ENCODE peak calls at places on chromosomes 13 and 19, in nine cellular contexts. D is gastrocnemius medialis, L is brain microvascular endothelial cell, O is testis, Q is progenitor cell of endocrine pancreas, M is epithelial cell of proximal tubule, H is choroid plexus epithelial cell, N is tibial nerve, U is neural progenitor cell. Y is an unnamed sample.

GRCh38 chr19:14383898-14384669 is 2.8 kb downstream of the ADGRE5 start:
- DNase-seq in D (peak; percentile 47), L (peak; percentile 38), O (no peak), Q (no peak), M (no peak), H (peak; percentile 42), N (no peak), U (no peak), Y (no peak)

GRCh38 chr13:96782186-96782585 is 212.1 kb downstream of the OXGR1 start:
- DNase-seq in D (no peak), L (no peak), O (no peak), Q (no peak), M (no peak), H (no peak), N (no peak), U (no peak), Y (no peak)

GRCh38 chr19:55344444-55344843 is 4.8 kb downstream of the KMT5C start:
- DNase-seq in D (no peak), L (no peak), O (peak; percentile 45), Q (no peak), M (no peak), H (no peak), N (no peak), U (no peak), Y (peak; percentile 42)

GRCh38 chr13:86684402-86684801 is 885.2 kb upstream of the SLITRK6 start:
- DNase-seq in D (no peak), L (no peak), O (no peak), Q (no peak), M (no peak), H (peak; percentile 42), N (no peak), U (no peak), Y (no peak)

GRCh38 chr13:89695343-89696257 is 1651.9 kb upstream of the MIR17HG start:
- DNase-seq in D (no peak), L (peak; percentile 5), O (peak; percentile 61), Q (peak; percentile 42), M (peak; percentile 35), H (peak; percentile 69), N (no peak), U (peak; percentile 60), Y (peak; percentile 56)

GRCh38 chr13:57874530-57874929 is 243.0 kb downstream of the PCDH17 start:
- DNase-seq in D (no peak), L (no peak), O (no peak), Q (no peak), M (no peak), H (no peak), N (no peak), U (no peak), Y (no peak)

GRCh38 chr19:48991823-48992570 is 1.1 kb downstream of the GYS1 start:
- DNase-seq in D (peak; percentile 83), L (peak; percentile 77), O (peak; percentile 87), Q (no peak), M (peak; percentile 26), H (peak; percentile 91), N (peak; percentile 45), U (peak; percentile 69), Y (peak; percentile 66)

GRCh38 chr13:109899748-109900147 is 113.4 kb upstream of the IRS2 start:
- DNase-seq in D (no peak), L (no peak), O (no peak), Q (no peak), M (no peak), H (no peak), N (no peak), U (no peak), Y (no peak)

GRCh38 chr13:95494082-95494681 is 58.3 kb upstream of the CLDN10 start:
- DNase-seq in D (no peak), L (peak; percentile 59), O (no peak), Q (no peak), M (peak; percentile 40), H (peak; percentile 86), N (no peak), U (peak; percentile 58), Y (no peak)

GRCh38 chr19:15532779-15533521 is 24.6 kb downstream of the CYP4F22 start:
- DNase-seq in D (peak; percentile 20), L (no peak), O (no peak), Q (no peak), M (no peak), H (no peak), N (no peak), U (no peak), Y (no peak)

GRCh38 chr19:46574533-46574932 is 26.6 kb upstream of the CALM3 start:
- DNase-seq in D (no peak), L (no peak), O (no peak), Q (no peak), M (no peak), H (peak; percentile 47), N (no peak), U (peak; percentile 9), Y (no peak)

GRCh38 chr13:41177616-41178015 is 16.8 kb downstream of the KBTBD7 start:
- DNase-seq in D (no peak), L (no peak), O (no peak), Q (no peak), M (no peak), H (no peak), N (no peak), U (no peak), Y (no peak)

GRCh38 chr13:41178040-41178439 is 16.3 kb downstream of the KBTBD7 start:
- DNase-seq in D (no peak), L (no peak), O (no peak), Q (no peak), M (no peak), H (peak; percentile 45), N (no peak), U (no peak), Y (no peak)

GRCh38 chr13:41186481-41186880 is 7.9 kb downstream of the KBTBD7 start:
- DNase-seq in D (no peak), L (no peak), O (no peak), Q (no peak), M (no peak), H (no peak), N (no peak), U (no peak), Y (no peak)

GRCh38 chr13:41179593-41180250 is 14.6 kb downstream of the KBTBD7 start:
- DNase-seq in D (no peak), L (no peak), O (no peak), Q (no peak), M (no peak), H (peak; percentile 56), N (no peak), U (no peak), Y (peak; percentile 74)

GRCh38 chr13:41182231-41182630 is 12.1 kb downstream of the KBTBD7 start:
- DNase-seq in D (no peak), L (no peak), O (no peak), Q (no peak), M (no peak), H (no peak), N (no peak), U (no peak), Y (peak; percentile 81)
- TF ChIP-seq CTCF in D (no peak), L (no peak), O (no peak), Q (no peak), M (no peak), H (no peak), N (no peak), U (no peak), Y (no peak)

DNA sequence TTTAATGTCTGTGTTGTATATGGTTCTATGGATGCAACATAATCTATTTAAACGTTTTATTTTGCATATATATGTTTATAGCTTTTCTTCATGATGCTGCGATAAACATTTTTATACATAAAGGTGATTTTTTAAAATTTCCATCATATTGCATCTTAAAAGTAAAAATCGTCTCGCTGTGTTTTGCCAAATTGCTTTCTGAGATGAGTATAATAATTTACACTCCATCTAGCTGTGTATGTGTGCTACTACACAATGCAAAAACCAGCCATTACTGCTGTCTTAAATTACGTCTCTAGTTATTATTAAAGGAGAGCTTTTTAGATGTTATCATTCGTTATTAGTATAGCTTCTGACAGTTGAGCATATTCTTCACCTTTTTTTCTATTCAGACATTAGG is 37.2 kb downstream of the METTL21C start:
- DNase-seq in D (no peak), L (no peak), O (no peak), Q (no peak), M (no peak), H (peak; percentile 23), N (no peak), U (no peak), Y (no peak)
- TF ChIP-seq CTCF in D (peak; percentile 36), L (peak; percentile 21), O (no peak), Q (peak; percentile 44), M (peak; percentile 29), H (peak; percentile 42), N (no peak), U (peak; percentile 32), Y (peak; percentile 39)

DNA sequence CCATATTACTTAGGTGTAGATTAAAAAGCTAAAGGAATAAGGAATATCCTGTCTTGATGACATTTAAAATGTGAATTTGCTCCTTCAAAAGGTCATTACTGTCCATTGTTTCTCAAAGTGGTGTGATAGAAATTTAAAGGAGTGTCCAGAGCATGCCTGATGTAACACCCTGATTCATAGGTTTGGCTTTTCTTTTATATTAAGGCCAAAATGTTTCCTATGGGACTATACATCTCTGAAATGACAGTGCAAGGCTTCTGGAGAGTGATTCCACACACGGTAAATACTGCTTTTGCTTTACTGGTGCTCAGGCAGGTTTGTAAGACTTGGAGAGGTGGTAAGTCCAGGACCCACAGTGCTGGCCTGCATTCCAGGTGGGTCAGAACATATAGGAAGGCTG is 289.9 kb downstream of the RFC3 start:
- DNase-seq in D (no peak), L (no peak), O (no peak), Q (no peak), M (no peak), H (peak; percentile 10), N (no peak), U (no peak), Y (peak; percentile 18)
- TF ChIP-seq CTCF in D (no peak), L (no peak), O (no peak), Q (no peak), M (no peak), H (no peak), N (no peak), U (no peak), Y (no peak)

GRCh38 chr19:31111741-31112140 is 237.5 kb downstream of the TSHZ3 start:
- DNase-seq in D (no peak), L (no peak), O (no peak), Q (no peak), M (no peak), H (no peak), N (no peak), U (no peak), Y (no peak)

GRCh38 chr19:31112158-31112557 is 237.1 kb downstream of the TSHZ3 start:
- DNase-seq in D (no peak), L (no peak), O (no peak), Q (no peak), M (no peak), H (no peak), N (no peak), U (no peak), Y (no peak)

GRCh38 chr19:31113250-31113685 is 236.0 kb downstream of the TSHZ3 start:
- DNase-seq in D (no peak), L (peak; percentile 84), O (no peak), Q (no peak), M (no peak), H (peak; percentile 71), N (no peak), U (no peak), Y (no peak)

GRCh38 chr19:31109626-31110025 is 239.6 kb downstream of the TSHZ3 start:
- DNase-seq in D (no peak), L (no peak), O (no peak), Q (no peak), M (no peak), H (no peak), N (no peak), U (no peak), Y (no peak)

DNA sequence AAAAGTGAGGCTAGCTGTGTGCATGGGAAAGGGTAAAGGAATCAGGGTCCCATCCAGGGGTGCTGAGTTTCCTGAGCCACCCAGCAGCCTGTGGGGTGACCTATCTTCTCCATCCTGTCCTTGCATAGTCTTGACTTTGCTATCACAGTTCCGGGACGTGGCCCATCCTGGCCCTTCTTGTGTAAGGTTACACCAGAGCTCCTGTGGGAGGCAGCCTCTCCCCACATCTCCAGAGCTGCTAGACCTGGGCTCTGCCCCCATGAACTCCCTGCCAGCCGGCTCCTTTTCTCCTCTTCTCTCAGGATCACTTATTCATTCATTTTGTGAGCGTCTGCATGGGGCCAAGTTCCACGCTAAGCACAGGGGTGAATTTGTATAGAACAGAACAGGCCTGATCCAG is 238.9 kb downstream of the TSHZ3 start:
- DNase-seq in D (no peak), L (no peak), O (no peak), Q (peak; percentile 13), M (no peak), H (peak; percentile 63), N (no peak), U (peak; percentile 61), Y (peak; percentile 4)
- TF ChIP-seq CTCF in D (no peak), L (peak; percentile 55), O (no peak), Q (peak; percentile 51), M (peak; percentile 63), H (peak; percentile 58), N (no peak), U (peak; percentile 48), Y (peak; percentile 60)